ENCODE peak calls at places on chromosomes 6 and 20, in eight cellular contexts. O, E, H, B, V, Q, F and J are unnamed samples.

GRCh38 chr6:148848915-148849314 is 102.1 kb downstream of the UST start:
- DNase-seq in O (no peak), E (no peak), H (no peak), B (no peak), V (no peak), Q (no peak), F (no peak), J (no peak)

GRCh38 chr6:109059591-109060021 is 35.0 kb downstream of the SESN1 start:
- DNase-seq in O (no peak), E (peak; percentile 33), H (no peak), B (no peak), V (peak; percentile 87), Q (peak; percentile 66), F (no peak), J (peak; percentile 30)

GRCh38 chr6:13268914-13269532 is 59.3 kb downstream of the TBC1D7 start:
- DNase-seq in O (no peak), E (no peak), H (no peak), B (no peak), V (peak; percentile 83), Q (peak; percentile 70), F (no peak), J (no peak)

GRCh38 chr6:137699036-137699683 is 167.9 kb upstream of the TNFAIP3 start:
- DNase-seq in O (no peak), E (no peak), H (no peak), B (no peak), V (no peak), Q (no peak), F (no peak), J (peak; percentile 37)

GRCh38 chr6:160300076-160300695 is 41.6 kb upstream of the SLC22A2 start:
- DNase-seq in O (peak; percentile 53), E (no peak), H (no peak), B (peak; percentile 86), V (no peak), Q (no peak), F (no peak), J (no peak)

GRCh38 chr6:1407499-1407990 is 18.2 kb downstream of the FOXF2 start:
- DNase-seq in O (no peak), E (no peak), H (no peak), B (no peak), V (no peak), Q (no peak), F (no peak), J (no peak)

GRCh38 chr20:19786311-19786710 is 28.3 kb downstream of the RIN2 start:
- DNase-seq in O (no peak), E (no peak), H (no peak), B (peak; percentile 50), V (peak; percentile 95), Q (peak; percentile 94), F (peak; percentile 26), J (no peak)

GRCh38 chr20:57849126-57849867 is 139.5 kb upstream of the PMEPA1 start:
- DNase-seq in O (no peak), E (no peak), H (no peak), B (no peak), V (peak; percentile 4), Q (peak; percentile 18), F (no peak), J (no peak)

GRCh38 chr6:111939902-111940301 is 66.7 kb upstream of the FYN start:
- DNase-seq in O (no peak), E (no peak), H (no peak), B (no peak), V (no peak), Q (no peak), F (no peak), J (no peak)

GRCh38 chr6:128531696-128532095 is 11.3 kb upstream of the PTPRK start:
- DNase-seq in O (no peak), E (no peak), H (no peak), B (no peak), V (no peak), Q (no peak), F (no peak), J (no peak)

GRCh38 chr6:107716688-107717089 is 107.4 kb downstream of the SCML4 start:
- DNase-seq in O (peak; percentile 62), E (peak; percentile 58), H (no peak), B (no peak), V (peak; percentile 27), Q (peak; percentile 33), F (no peak), J (peak; percentile 73)

GRCh38 chr6:135403584-135403983 is 94.0 kb downstream of the AHI1 start:
- DNase-seq in O (no peak), E (no peak), H (no peak), B (no peak), V (no peak), Q (no peak), F (no peak), J (no peak)

GRCh38 chr20:35263609-35264223 is 14.2 kb downstream of the MMP24OS start:
- DNase-seq in O (peak; percentile 89), E (no peak), H (no peak), B (no peak), V (no peak), Q (no peak), F (no peak), J (no peak)

GRCh38 chr20:35269055-35269781 is 8.7 kb downstream of the MMP24OS start:
- DNase-seq in O (peak; percentile 81), E (peak; percentile 84), H (peak; percentile 78), B (peak; percentile 75), V (peak; percentile 72), Q (peak; percentile 70), F (peak; percentile 58), J (peak; percentile 60)

GRCh38 chr20:35267092-35267491 is 10.8 kb downstream of the MMP24OS start:
- DNase-seq in O (no peak), E (no peak), H (no peak), B (peak; percentile 23), V (no peak), Q (no peak), F (no peak), J (no peak)

GRCh38 chr20:35260426-35260825 is 17.5 kb downstream of the MMP24OS start:
- DNase-seq in O (no peak), E (no peak), H (no peak), B (no peak), V (no peak), Q (no peak), F (no peak), J (no peak)

GRCh38 chr20:35264755-35265154 is 13.2 kb downstream of the MMP24OS start:
- DNase-seq in O (peak; percentile 88), E (no peak), H (no peak), B (no peak), V (peak; percentile 21), Q (no peak), F (no peak), J (no peak)
- TF ChIP-seq CTCF in O (peak; percentile 59), E (no peak), H (no peak), B (no peak), V (peak; percentile 15), Q (peak; percentile 19), F (no peak), J (no peak)

DNA sequence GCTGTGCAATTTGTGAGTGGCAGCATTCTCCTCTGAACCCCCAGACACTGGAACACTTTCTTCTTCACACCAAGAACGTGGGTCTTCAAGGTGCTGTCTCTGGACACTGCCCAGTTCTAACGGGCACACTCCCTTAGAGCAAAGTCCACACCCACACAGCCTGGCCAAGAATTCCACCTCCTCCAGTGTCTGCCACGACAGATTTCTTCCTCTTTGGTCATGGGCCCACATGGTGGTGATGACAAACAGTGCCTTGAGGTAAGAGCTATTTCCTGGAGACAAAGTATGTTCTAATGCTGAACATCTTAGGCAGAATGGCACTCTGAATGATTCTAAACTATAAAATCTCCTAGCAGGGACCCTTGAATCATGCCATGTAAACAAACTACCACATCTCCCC is 25.5 kb upstream of the SSTR4 start:
- DNase-seq in O (peak; percentile 67), E (no peak), H (no peak), B (no peak), V (no peak), Q (no peak), F (no peak), J (no peak)
- TF ChIP-seq CTCF in O (no peak), E (no peak), H (no peak), B (no peak), V (no peak), Q (no peak), F (no peak), J (no peak)

DNA sequence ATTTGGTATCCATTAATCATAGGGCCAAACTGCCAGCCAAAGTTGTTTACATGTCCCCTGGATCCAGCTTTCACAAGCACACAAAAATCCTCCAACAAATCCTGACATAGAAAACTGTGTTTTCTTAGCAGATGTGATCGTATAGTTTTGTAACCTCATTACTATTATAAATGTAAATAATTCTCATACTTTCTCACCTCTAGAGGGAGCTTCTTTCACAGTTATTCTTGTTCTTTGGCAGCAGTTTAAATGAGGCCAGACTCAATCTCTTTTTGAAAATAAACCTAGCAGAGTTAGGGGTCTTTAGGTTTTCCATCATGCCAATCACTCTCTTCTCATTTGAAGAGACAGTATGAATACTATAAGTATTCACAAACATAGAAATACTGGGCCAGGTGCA is 17.0 kb upstream of the ZNF318 start:
- DNase-seq in O (no peak), E (no peak), H (no peak), B (no peak), V (no peak), Q (no peak), F (no peak), J (no peak)
- TF ChIP-seq CTCF in O (no peak), E (no peak), H (peak; percentile 65), B (no peak), V (no peak), Q (no peak), F (no peak), J (peak; percentile 59)

GRCh38 chr20:45463113-45463512 is 6.4 kb upstream of the WFDC2 start:
- DNase-seq in O (no peak), E (no peak), H (no peak), B (no peak), V (no peak), Q (no peak), F (no peak), J (no peak)

GRCh38 chr20:45456632-45457031 is 12.9 kb upstream of the WFDC2 start:
- DNase-seq in O (peak; percentile 42), E (peak; percentile 36), H (peak; percentile 29), B (peak; percentile 72), V (peak; percentile 10), Q (peak; percentile 7), F (no peak), J (no peak)

GRCh38 chr20:45462711-45463110 is 6.8 kb upstream of the WFDC2 start:
- DNase-seq in O (no peak), E (no peak), H (no peak), B (no peak), V (no peak), Q (no peak), F (no peak), J (no peak)

GRCh38 chr20:45461225-45461624 is 8.3 kb upstream of the WFDC2 start:
- DNase-seq in O (no peak), E (no peak), H (no peak), B (no peak), V (no peak), Q (no peak), F (no peak), J (no peak)

GRCh38 chr20:45459606-45460005 is 9.9 kb upstream of the WFDC2 start:
- DNase-seq in O (peak; percentile 22), E (no peak), H (no peak), B (no peak), V (peak; percentile 7), Q (peak; percentile 7), F (no peak), J (no peak)
- TF ChIP-seq CTCF in O (no peak), E (no peak), H (peak; percentile 50), B (no peak), V (peak; percentile 21), Q (peak; percentile 4), F (no peak), J (no peak)